ENCODE peak calls at places on chromosomes 4 and X, in nine cellular contexts. P is naive thymus-derived CD8-positive, alpha-beta T cell; V is mucosa of gallbladder; M is kidney glomerular epithelial cell; U is stimulated activated CD4-positive, alpha-beta T cell treated with anti-CD3 and anti-CD28 coated beads, Interleukin-4, amount 100 ng/mL, for 48 hours; H is iPS-NIHi11; K is tibial artery; A is NCI-H2081 treated with DMSO at 0.1 percent for 48 hours; R is C1 segment of cervical spinal cord. I is an unnamed sample.

GRCh38 chr4:174592985-174593335 is 70.7 kb upstream of the HPGD start:
- DNase-seq in P (no peak), V (no peak), M (peak; percentile 20), U (no peak), H (no peak), K (no peak), A (no peak), R (no peak), I (no peak)

GRCh38 chr4:80307183-80307735 is 28.3 kb upstream of the CFAP299 start:
- DNase-seq in P (no peak), V (no peak), M (peak; percentile 65), U (no peak), H (peak; percentile 17), K (no peak), A (peak; percentile 97), R (no peak), I (no peak)

GRCh38 chr4:103075435-103075893 is 1.1 kb downstream of the SLC9B2 start:
- DNase-seq in P (peak; percentile 5), V (peak; percentile 40), M (no peak), U (no peak), H (no peak), K (no peak), A (no peak), R (peak; percentile 79), I (no peak)

GRCh38 chr4:52102587-52102986 is 51.5 kb downstream of the SPATA18 start:
- DNase-seq in P (no peak), V (no peak), M (peak; percentile 87), U (no peak), H (no peak), K (no peak), A (no peak), R (no peak), I (no peak)

GRCh38 chr4:6059375-6059805 is 41.2 kb upstream of the C4orf50 start:
- DNase-seq in P (no peak), V (no peak), M (no peak), U (no peak), H (no peak), K (no peak), A (no peak), R (no peak), I (no peak)

GRCh38 chr4:83219344-83219990 is 65.1 kb downstream of the COQ2 start:
- DNase-seq in P (peak; percentile 37), V (no peak), M (no peak), U (peak; percentile 64), H (no peak), K (no peak), A (no peak), R (peak; percentile 7), I (no peak)

GRCh38 chr4:152959080-152959479 is 23.0 kb downstream of the FHDC1 start:
- DNase-seq in P (no peak), V (no peak), M (no peak), U (no peak), H (no peak), K (no peak), A (no peak), R (no peak), I (no peak)

GRCh38 chr4:38169524-38169923 is 209.3 kb downstream of the PTTG2 start:
- DNase-seq in P (no peak), V (no peak), M (no peak), U (no peak), H (no peak), K (no peak), A (no peak), R (no peak), I (no peak)

GRCh38 chrX:153944140-153944799 is at the start of gene RENBP:
- DNase-seq in P (no peak), V (peak; percentile 41), M (no peak), U (no peak), H (peak; percentile 39), K (peak; percentile 81), A (no peak), R (no peak), I (no peak)

GRCh38 chr4:156734965-156735895 is 236.4 kb downstream of the PDGFC start:
- DNase-seq in P (no peak), V (no peak), M (no peak), U (no peak), H (no peak), K (no peak), A (no peak), R (no peak), I (no peak)

GRCh38 chr4:142563682-142564291 is 282.3 kb downstream of the INPP4B start:
- DNase-seq in P (no peak), V (no peak), M (peak; percentile 27), U (no peak), H (no peak), K (no peak), A (no peak), R (no peak), I (no peak)

GRCh38 chrX:122641136-122641535 is 542.9 kb upstream of the GRIA3 start:
- DNase-seq in P (no peak), V (no peak), M (no peak), U (no peak), H (no peak), K (no peak), A (no peak), R (no peak), I (no peak)

GRCh38 chrX:47846070-47846469 is 9.4 kb downstream of the ZNF81 start:
- DNase-seq in P (no peak), V (no peak), M (no peak), U (no peak), H (no peak), K (no peak), A (no peak), R (no peak), I (no peak)

GRCh38 chr4:115851918-115852766 is 738.7 kb upstream of the NDST4 start:
- DNase-seq in P (no peak), V (peak; percentile 56), M (peak; percentile 19), U (no peak), H (peak; percentile 68), K (peak; percentile 55), A (no peak), R (no peak), I (no peak)

GRCh38 chrX:101950581-101950980 is 18.8 kb upstream of the ZMAT1 start:
- DNase-seq in P (no peak), V (no peak), M (no peak), U (no peak), H (no peak), K (no peak), A (no peak), R (no peak), I (no peak)

GRCh38 chrX:15524417-15524816 is 23.8 kb downstream of the BMX start:
- DNase-seq in P (no peak), V (no peak), M (no peak), U (no peak), H (no peak), K (no peak), A (no peak), R (no peak), I (no peak)

GRCh38 chrX:154355094-154355775 is 19.2 kb downstream of the FLNA start:
- DNase-seq in P (no peak), V (no peak), M (no peak), U (no peak), H (no peak), K (no peak), A (no peak), R (no peak), I (no peak)

GRCh38 chrX:68429216-68429615 is 4.1 kb downstream of the OPHN1 start:
- DNase-seq in P (no peak), V (no peak), M (no peak), U (no peak), H (no peak), K (no peak), A (no peak), R (no peak), I (no peak)

GRCh38 chr4:125359960-125360628 is 45.3 kb downstream of the FAT4 start:
- DNase-seq in P (no peak), V (no peak), M (no peak), U (no peak), H (no peak), K (no peak), A (no peak), R (no peak), I (no peak)

GRCh38 chr4:110516106-110516922 is 40.4 kb downstream of the ENPEP start:
- DNase-seq in P (peak; percentile 73), V (peak; percentile 85), M (peak; percentile 79), U (peak; percentile 59), H (peak; percentile 73), K (peak; percentile 70), A (no peak), R (no peak), I (no peak)

GRCh38 chrX:3244955-3245354 is 101.5 kb downstream of the MXRA5 start:
- DNase-seq in P (no peak), V (no peak), M (no peak), U (no peak), H (no peak), K (no peak), A (no peak), R (no peak), I (no peak)

GRCh38 chrX:118049713-118050112 is 66.9 kb downstream of the KLHL13 start:
- DNase-seq in P (no peak), V (no peak), M (peak; percentile 16), U (no peak), H (no peak), K (no peak), A (no peak), R (no peak), I (no peak)

GRCh38 chr4:173500841-173501591 is 29.0 kb downstream of the HAND2 start:
- DNase-seq in P (no peak), V (no peak), M (no peak), U (no peak), H (no peak), K (no peak), A (no peak), R (no peak), I (no peak)

GRCh38 chr4:146379744-146380143 is 142.0 kb downstream of the SLC10A7 start:
- DNase-seq in P (no peak), V (peak; percentile 56), M (peak; percentile 15), U (no peak), H (no peak), K (no peak), A (no peak), R (no peak), I (no peak)

GRCh38 chrX:48956728-48957414 is 536 bp downstream of the OTUD5 start:
- DNase-seq in P (peak; percentile 47), V (no peak), M (no peak), U (no peak), H (peak; percentile 11), K (peak; percentile 68), A (no peak), R (no peak), I (no peak)

GRCh38 chrX:134734343-134735001 is 76.2 kb upstream of the PLAC1 start:
- DNase-seq in P (no peak), V (no peak), M (peak; percentile 23), U (no peak), H (no peak), K (no peak), A (peak; percentile 79), R (no peak), I (no peak)

GRCh38 chr4:76772498-76773106 is 125.3 kb downstream of the SOWAHB start:
- DNase-seq in P (no peak), V (no peak), M (no peak), U (no peak), H (no peak), K (no peak), A (no peak), R (no peak), I (no peak)

GRCh38 chr4:1346781-1347409 is at the start of gene UVSSA:
- DNase-seq in P (peak; percentile 98), V (peak; percentile 100), M (peak; percentile 99), U (peak; percentile 100), H (peak; percentile 99), K (peak; percentile 100), A (peak; percentile 99), R (peak; percentile 100), I (peak; percentile 99)

GRCh38 chrX:70755850-70756249 is 152.7 kb downstream of the TEX11 start:
- DNase-seq in P (peak; percentile 32), V (no peak), M (no peak), U (peak; percentile 54), H (peak; percentile 10), K (no peak), A (no peak), R (no peak), I (no peak)

GRCh38 chr4:25908491-25908901 is 5.5 kb upstream of the SMIM20 start:
- DNase-seq in P (no peak), V (no peak), M (peak; percentile 90), U (no peak), H (no peak), K (no peak), A (no peak), R (no peak), I (no peak)

GRCh38 chrX:84363054-84363453 is 139.2 kb downstream of the HDX start:
- DNase-seq in P (no peak), V (no peak), M (no peak), U (no peak), H (no peak), K (no peak), A (no peak), R (no peak), I (no peak)